ENCODE peak calls at places on chromosome 19, in six cellular contexts. S, B, N, W, K and L are unnamed samples.

GRCh38 chr19:2294377-2295335 is 12.7 kb upstream of the PEAK3 start:
- DNase-seq in B (no peak), W (no peak), K (peak; percentile 77), N (no peak), S (peak; percentile 91), L (no peak)

GRCh38 chr19:35170359-35171061 is 16.0 kb downstream of the FXYD5 start:
- DNase-seq in N (no peak), K (no peak), S (no peak), W (no peak), B (no peak), L (no peak)

GRCh38 chr19:44512326-44513298 is 12.3 kb upstream of the ZNF180 start:
- DNase-seq in N (peak; percentile 57), B (no peak), S (peak; percentile 47), K (peak; percentile 72), W (no peak), L (peak; percentile 26)

GRCh38 chr19:4811328-4812131 is 20.0 kb downstream of the TICAM1 start:
- DNase-seq in B (peak; percentile 75), K (peak; percentile 83), S (peak; percentile 69), N (peak; percentile 42), W (peak; percentile 91), L (no peak)

GRCh38 chr19:4518345-4519171 is at the start of gene PLIN4:
- DNase-seq in W (no peak), B (no peak), N (no peak), K (no peak), S (no peak), L (no peak)

GRCh38 chr19:5923356-5923755 is 9.3 kb downstream of the CAPS start:
- DNase-seq in B (no peak), N (no peak), K (no peak), S (no peak), W (no peak), L (no peak)

GRCh38 chr19:3270908-3271307 is 46.4 kb downstream of the CELF5 start:
- DNase-seq in W (peak; percentile 52), S (peak; percentile 61), B (no peak), K (peak; percentile 59), N (peak; percentile 53), L (no peak)

GRCh38 chr19:41341669-41342490 is 11.8 kb downstream of the TGFB1 start:
- DNase-seq in N (no peak), K (no peak), W (no peak), S (no peak), B (no peak), L (no peak)

GRCh38 chr19:48490980-48491792 is 20.4 kb downstream of the LMTK3 start:
- DNase-seq in W (peak; percentile 46), K (peak; percentile 81), N (peak; percentile 82), S (no peak), B (no peak), L (no peak)